ENCODE peak calls at places on chromosomes 16 and 17, in eight cellular contexts. N is lung, H is uterus, E is spleen, W is AG10803, A is epithelial cell of esophagus, G is adipocyte, J is right atrium auricular region. Y is an unnamed sample.

GRCh38 chr16:11183035-11183812 is 72.8 kb downstream of the SOCS1 start:
- DNase-seq in N (no peak), H (no peak), E (no peak), W (no peak), A (no peak), G (no peak), J (no peak), Y (no peak)

GRCh38 chr17:30519707-30520106 is 42.5 kb downstream of the GOSR1 start:
- DNase-seq in N (no peak), H (no peak), E (no peak), W (peak), A (peak), G (peak), J (no peak), Y (peak)

GRCh38 chr16:22671301-22672076 is 142.5 kb upstream of the HS3ST2 start:
- DNase-seq in N (no peak), H (no peak), E (no peak), W (peak), A (no peak), G (peak), J (no peak), Y (no peak)

GRCh38 chr17:12789075-12789975 is at the start of gene ARHGAP44:
- DNase-seq in N (peak), H (peak), E (peak), W (peak), A (peak), G (peak), J (peak), Y (peak)

GRCh38 chr17:31448467-31449077 is 57.1 kb downstream of the RAB11FIP4 start:
- DNase-seq in N (no peak), H (no peak), E (no peak), W (peak), A (no peak), G (peak), J (no peak), Y (no peak)

GRCh38 chr16:23351360-23351759 is 49.3 kb downstream of the SCNN1B start:
- DNase-seq in N (no peak), H (no peak), E (peak), W (no peak), A (no peak), G (no peak), J (no peak), Y (no peak)

GRCh38 chr16:85616608-85617311 is 3.6 kb downstream of the GSE1 start:
- DNase-seq in N (peak), H (peak), E (peak), W (no peak), A (no peak), G (no peak), J (no peak), Y (no peak)

GRCh38 chr17:28335959-28336871 is 654 bp downstream of the TNFAIP1 start:
- DNase-seq in N (peak), H (peak), E (peak), W (peak), A (peak), G (peak), J (peak), Y (peak)

GRCh38 chr17:67461228-67461780 is 84.2 kb downstream of the PITPNC1 start:
- DNase-seq in N (no peak), H (no peak), E (no peak), W (no peak), A (no peak), G (no peak), J (no peak), Y (no peak)

GRCh38 chr17:55845385-55845784 is 94.5 kb downstream of the PCTP start:
- DNase-seq in N (peak), H (peak), E (peak), W (peak), A (peak), G (peak), J (peak), Y (no peak)

GRCh38 chr16:48013476-48013875 is 142.3 kb downstream of the ABCC12 start:
- DNase-seq in N (no peak), H (no peak), E (no peak), W (no peak), A (peak), G (no peak), J (no peak), Y (peak)

GRCh38 chr17:59840908-59841666 is 51.7 kb downstream of the TUBD1 start:
- DNase-seq in N (no peak), H (no peak), E (no peak), W (peak), A (peak), G (no peak), J (no peak), Y (no peak)

DNA sequence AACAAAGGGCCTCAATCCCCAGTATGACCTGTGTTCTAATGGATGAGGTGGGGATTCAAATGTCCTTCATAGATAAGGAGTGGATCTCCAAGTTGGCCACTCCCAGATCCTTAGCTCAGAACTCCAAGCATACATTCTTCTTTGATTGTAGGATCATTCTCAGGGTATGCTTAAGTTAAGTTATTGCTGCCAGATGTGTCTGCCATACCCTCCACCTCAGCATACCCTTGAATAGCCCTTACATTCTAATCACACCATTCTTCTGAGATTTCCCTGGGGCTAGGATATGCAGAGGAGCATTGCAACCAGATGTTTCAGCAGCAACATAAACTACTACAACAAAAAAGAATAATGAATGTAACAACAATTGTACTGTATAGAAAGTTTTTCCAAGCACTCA is 1.6 kb upstream of the KRTAP2-4 start:
- DNase-seq in N (no peak), H (no peak), E (no peak), W (peak), A (no peak), G (peak), J (no peak), Y (no peak)
- H3K4me3 ChIP-seq in N (no peak), H (no peak), E (no peak), W (no peak), A (no peak), G (no peak), J (no peak), Y (no peak)

DNA sequence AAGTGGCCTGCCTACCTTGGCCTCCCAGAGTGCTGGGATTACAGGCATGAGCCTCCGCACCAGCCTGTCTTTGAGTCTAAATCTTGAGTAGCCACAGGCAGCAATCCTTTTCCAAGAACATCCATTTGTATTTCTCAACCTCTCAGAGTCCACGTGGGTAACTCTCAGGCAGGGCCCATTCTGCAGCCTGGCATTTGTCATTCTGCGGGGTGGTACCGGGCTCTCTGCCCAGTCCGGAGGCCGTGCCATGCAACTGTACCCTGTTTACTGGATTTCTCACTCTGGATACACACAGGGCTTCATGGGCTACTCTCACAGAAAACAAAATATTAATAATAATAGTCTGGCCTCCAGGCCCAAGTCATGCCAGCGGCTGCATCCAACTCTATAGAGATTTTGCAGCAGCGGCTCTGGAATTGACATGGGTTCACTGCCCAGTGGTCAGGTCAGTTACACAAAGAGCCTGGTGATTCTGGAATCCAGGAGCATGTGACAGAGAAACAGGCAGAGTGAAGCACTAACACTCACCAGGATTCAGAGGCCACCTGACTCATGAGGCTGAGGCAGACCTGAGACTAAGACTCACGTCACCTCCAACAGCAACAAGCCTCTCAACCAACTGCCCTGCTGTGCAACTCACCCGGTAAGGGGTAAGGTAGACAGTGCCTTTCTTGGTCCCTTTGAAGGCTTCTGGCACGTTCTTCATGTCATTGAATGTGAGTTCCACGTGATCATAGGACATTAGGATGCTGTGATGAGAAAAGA is 4.0 kb downstream of the WBP2 start:
- DNase-seq in N (no peak), H (no peak), E (no peak), W (no peak), A (peak), G (no peak), J (no peak), Y (no peak)
- H3K4me3 ChIP-seq in N (no peak), H (no peak), E (no peak), W (no peak), A (no peak), G (no peak), J (no peak), Y (no peak)

GRCh38 chr17:19386974-19387920 is at the start of gene MFAP4:
- DNase-seq in N (no peak), H (peak), E (peak), W (peak), A (no peak), G (peak), J (peak), Y (no peak)
- H3K4me3 ChIP-seq in N (no peak), H (peak), E (no peak), W (peak), A (no peak), G (peak), J (peak), Y (no peak)

GRCh38 chr17:44075598-44076293 is 5.2 kb downstream of the G6PC3 start:
- DNase-seq in N (no peak), H (no peak), E (no peak), W (no peak), A (no peak), G (no peak), J (no peak), Y (no peak)
- H3K4me3 ChIP-seq in N (no peak), H (no peak), E (no peak), W (no peak), A (no peak), G (no peak), J (no peak), Y (no peak)

GRCh38 chr17:61405047-61405685 is 5.5 kb downstream of the TBX2 start:
- DNase-seq in N (no peak), H (peak), E (peak), W (no peak), A (no peak), G (peak), J (no peak), Y (no peak)
- H3K4me3 ChIP-seq in N (peak), H (peak), E (peak), W (no peak), A (no peak), G (no peak), J (peak), Y (no peak)

GRCh38 chr16:73949574-73950348 is 346.9 kb upstream of the PSMD7 start:
- DNase-seq in N (no peak), H (no peak), E (no peak), W (peak), A (peak), G (peak), J (no peak), Y (peak)
- H3K4me3 ChIP-seq in N (no peak), H (no peak), E (no peak), W (no peak), A (no peak), G (peak), J (no peak), Y (no peak)

DNA sequence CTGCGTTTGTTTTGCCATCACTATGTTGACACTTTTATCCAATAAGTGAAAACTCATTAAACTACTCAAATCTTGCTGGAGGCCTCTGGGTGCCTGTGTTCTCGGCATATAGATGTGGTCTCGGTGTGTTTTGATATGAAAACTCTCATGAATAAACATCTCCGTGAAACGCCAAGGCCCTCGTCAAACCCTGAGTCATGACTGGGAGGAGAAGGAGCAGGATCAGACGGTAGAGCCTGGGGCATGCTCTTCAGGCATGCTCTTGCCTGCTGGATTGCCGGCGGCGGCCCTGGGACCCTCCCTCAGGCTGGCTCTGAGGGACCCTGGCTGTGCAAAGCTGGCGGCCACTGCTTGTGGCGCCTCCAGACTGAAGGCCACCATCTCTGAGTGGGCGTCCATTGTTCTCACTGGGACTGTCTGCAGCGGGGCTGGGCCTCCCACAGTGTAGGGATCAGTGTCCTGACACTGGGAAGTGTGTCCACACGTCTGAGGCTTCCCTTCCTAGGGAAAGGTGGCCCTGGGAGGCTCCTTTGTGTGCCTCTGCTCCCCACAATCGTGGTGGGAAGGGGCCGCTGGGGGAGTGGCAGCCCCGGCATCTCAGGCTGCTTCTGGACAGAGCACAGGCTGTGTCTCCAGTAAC is 1.7 kb upstream of the NPB start:
- DNase-seq in N (no peak), H (no peak), E (no peak), W (no peak), A (peak), G (no peak), J (no peak), Y (no peak)
- H3K4me3 ChIP-seq in N (no peak), H (no peak), E (no peak), W (no peak), A (no peak), G (no peak), J (no peak), Y (no peak)

DNA sequence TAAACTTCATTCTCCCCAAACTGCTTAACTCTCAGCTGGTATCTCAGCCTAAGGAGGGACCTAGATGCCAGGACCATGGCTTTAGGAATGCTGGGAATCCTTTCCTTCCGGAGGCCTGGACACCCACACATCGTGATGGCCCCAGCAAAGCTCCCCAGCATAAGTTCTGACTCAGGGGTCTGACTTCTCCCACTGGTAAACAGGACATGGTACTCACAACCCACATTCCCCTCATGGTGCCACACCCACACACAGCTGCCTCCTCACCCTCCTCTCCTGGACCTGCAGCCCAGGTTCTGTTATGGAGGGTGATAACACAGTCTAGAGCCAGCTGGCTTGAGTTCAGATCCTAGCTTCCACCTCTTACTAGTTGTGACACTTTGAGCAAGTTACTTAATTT is 710 bp upstream of the RNF227 start:
- DNase-seq in N (no peak), H (peak), E (no peak), W (peak), A (peak), G (peak), J (no peak), Y (no peak)
- H3K4me3 ChIP-seq in N (no peak), H (no peak), E (no peak), W (no peak), A (peak), G (peak), J (no peak), Y (no peak)

GRCh38 chr17:66431080-66431795 is 128.8 kb downstream of the PRKCA start:
- DNase-seq in N (no peak), H (no peak), E (no peak), W (peak), A (no peak), G (peak), J (no peak), Y (no peak)
- H3K4me3 ChIP-seq in N (no peak), H (peak), E (no peak), W (no peak), A (no peak), G (peak), J (no peak), Y (no peak)